ENCODE peak calls at places on chromosomes 12 and 14, in six cellular contexts. A is pancreas; D is substantia nigra; W is EL; C is GM19239; Y is stimulated activated CD4-positive, alpha-beta T cell treated with anti-CD3 and anti-CD28 coated beads, Interleukin-2, amount 100 ng/mL, for 48 hours. V is an unnamed sample.
A peak's percentile ranks its signal among the peaks of the same experiment; 100 is the strongest.

GRCh38 chr14:73786942-73787759 is 64.5 kb upstream of the PTGR2 start:
- DNase-seq in Y (peak; percentile 50), C (no peak), W (peak; percentile 53), D (peak; percentile 65), A (peak; percentile 68), V (peak; percentile 50)

GRCh38 chr12:48489012-48489411 is 6.7 kb downstream of the C12orf54 start:
- DNase-seq in C (no peak), Y (no peak), D (no peak), A (no peak), W (peak; percentile 13), V (no peak)

GRCh38 chr14:71883094-71883493 is 49.1 kb upstream of the RGS6 start:
- DNase-seq in A (no peak), D (no peak), C (peak; percentile 8), Y (no peak), W (no peak), V (no peak)

GRCh38 chr14:91573894-91574837 is 64.1 kb upstream of the PPP4R3A start:
- DNase-seq in Y (peak; percentile 76), D (no peak), W (peak; percentile 58), A (peak; percentile 46), C (no peak), V (peak; percentile 84)

GRCh38 chr12:92334552-92334951 is 188.9 kb upstream of the BTG1 start:
- DNase-seq in C (no peak), W (no peak), A (no peak), D (no peak), Y (no peak), V (no peak)

GRCh38 chr12:109500406-109501185 is 23.2 kb downstream of the UBE3B start:
- DNase-seq in A (no peak), D (no peak), C (no peak), W (no peak), Y (no peak), V (no peak)

GRCh38 chr12:132489078-132489601 is 811 bp upstream of the FBRSL1 start:
- DNase-seq in D (no peak), W (no peak), C (no peak), A (no peak), Y (peak; percentile 46), V (peak; percentile 66)

GRCh38 chr14:68397371-68397779 is 395.5 kb downstream of the ZFP36L1 start:
- DNase-seq in A (no peak), D (peak; percentile 36), W (no peak), Y (no peak), C (no peak), V (peak; percentile 39)

GRCh38 chr12:7439579-7440505 is 4.1 kb downstream of the CD163L1 start:
- DNase-seq in A (peak; percentile 40), W (peak; percentile 48), Y (peak; percentile 48), D (no peak), C (no peak), V (peak; percentile 43)

GRCh38 chr12:24546661-24547060 is 402.2 kb downstream of the BCAT1 start:
- DNase-seq in D (no peak), W (no peak), A (no peak), C (no peak), Y (no peak), V (no peak)

GRCh38 chr14:80523518-80524117 is 312.3 kb upstream of the DIO2 start:
- DNase-seq in C (no peak), W (peak; percentile 43), D (no peak), Y (no peak), A (no peak), V (peak; percentile 43)

GRCh38 chr12:19779393-19780056 is 340.2 kb downstream of the AEBP2 start:
- DNase-seq in C (no peak), Y (no peak), A (no peak), W (no peak), D (no peak), V (no peak)

GRCh38 chr14:100653409-100653808 is 66.2 kb upstream of the BEGAIN start:
- DNase-seq in W (no peak), C (no peak), A (no peak), D (no peak), Y (peak; percentile 40), V (peak; percentile 46)

GRCh38 chr12:11795910-11796459 is 146.5 kb downstream of the ETV6 start:
- DNase-seq in C (no peak), A (peak; percentile 33), Y (no peak), D (no peak), W (peak; percentile 81), V (no peak)

GRCh38 chr12:93502802-93503623 is 35.7 kb downstream of the MRPL42 start:
- DNase-seq in Y (peak; percentile 60), C (no peak), W (peak; percentile 45), A (peak; percentile 48), D (no peak), V (peak; percentile 57)

GRCh38 chr12:6306599-6307220 is 3.8 kb upstream of the PLEKHG6 start:
- DNase-seq in A (no peak), W (no peak), Y (no peak), D (no peak), C (no peak), V (no peak)

GRCh38 chr12:78096909-78097597 is 266.4 kb downstream of the NAV3 start:
- DNase-seq in A (no peak), W (peak; percentile 25), D (no peak), Y (no peak), C (no peak), V (peak; percentile 68)

GRCh38 chr14:69987416-69988144 is 108.4 kb downstream of the SMOC1 start:
- DNase-seq in D (peak; percentile 23), C (no peak), A (no peak), W (no peak), Y (no peak), V (no peak)

GRCh38 chr12:86138770-86139169 is 117.4 kb downstream of the MGAT4C start:
- DNase-seq in C (no peak), A (no peak), W (no peak), D (no peak), Y (no peak), V (no peak)

GRCh38 chr12:56385873-56386272 is 23.2 kb upstream of the APOF start:
- DNase-seq in C (no peak), W (no peak), D (no peak), A (peak; percentile 43), Y (no peak), V (peak; percentile 67)

GRCh38 chr12:125431516-125431915 is 366.3 kb downstream of the AACS start:
- DNase-seq in D (no peak), A (no peak), W (no peak), C (no peak), Y (no peak), V (no peak)

GRCh38 chr12:102950950-102951490 is 6.5 kb upstream of the ASCL1 start:
- DNase-seq in Y (no peak), A (no peak), D (no peak), W (no peak), C (no peak), V (peak; percentile 79)

GRCh38 chr12:114013601-114014345 is 47.6 kb upstream of the RBM19 start:
- DNase-seq in W (peak; percentile 16), C (no peak), A (no peak), D (no peak), Y (no peak), V (peak; percentile 95)

GRCh38 chr12:94618995-94619695 is 31.2 kb downstream of the TMCC3 start:
- DNase-seq in Y (no peak), D (no peak), A (no peak), C (no peak), W (peak; percentile 89), V (no peak)

GRCh38 chr12:114812858-114813761 is 129.1 kb upstream of the TBX3 start:
- DNase-seq in C (no peak), A (no peak), W (no peak), Y (no peak), D (no peak), V (peak; percentile 62)

GRCh38 chr12:57850924-57851323 is 4.4 kb upstream of the CTDSP2 start:
- DNase-seq in C (no peak), W (no peak), Y (no peak), A (no peak), D (peak; percentile 27), V (peak; percentile 37)

GRCh38 chr12:29152223-29152868 is 3.3 kb downstream of the FAR2 start:
- DNase-seq in W (no peak), D (no peak), Y (no peak), C (peak; percentile 56), A (no peak), V (no peak)

GRCh38 chr14:96357216-96357615 is 5.9 kb downstream of the ATG2B start:
- DNase-seq in A (no peak), Y (no peak), W (no peak), C (no peak), D (no peak), V (no peak)

GRCh38 chr14:54241517-54241916 is 155.3 kb upstream of the CDKN3 start:
- DNase-seq in Y (no peak), A (no peak), W (no peak), C (no peak), D (no peak), V (no peak)

GRCh38 chr12:110590806-110591326 is 7.7 kb upstream of the PPTC7 start:
- DNase-seq in W (no peak), Y (no peak), D (no peak), A (no peak), C (peak; percentile 44), V (no peak)

V was measured in NCI-H69.